ENCODE peak calls at places on chromosome 21, in seven cellular contexts. M is IMR-90, D is heart left ventricle, X is A549, N is H1, V is right lobe of liver, Q is body of pancreas. P is an unnamed sample.

GRCh38 chr21:16082038-16082816 is 352.4 kb downstream of the USP25 start:
- DNase-seq in Q (no peak), N (no peak), V (no peak), X (no peak), D (no peak), M (peak; percentile 22), P (no peak)

GRCh38 chr21:28793043-28793442 is 199.6 kb downstream of the LTN1 start:
- DNase-seq in N (no peak), Q (no peak), D (no peak), V (no peak), X (no peak), M (peak; percentile 73), P (no peak)

GRCh38 chr21:43866659-43867331 is 1.8 kb downstream of the AGPAT3 start:
- DNase-seq in X (no peak), M (no peak), D (no peak), N (peak; percentile 52), V (peak; percentile 85), Q (peak; percentile 50), P (no peak)

GRCh38 chr21:15617968-15618367 is 111.8 kb upstream of the USP25 start:
- DNase-seq in M (peak; percentile 21), X (no peak), Q (no peak), N (no peak), D (no peak), V (no peak), P (peak; percentile 16)

GRCh38 chr21:43034826-43035225 is 40.8 kb downstream of the CBS start:
- DNase-seq in N (no peak), Q (no peak), X (no peak), D (no peak), M (no peak), V (no peak), P (no peak)

GRCh38 chr21:26199471-26199870 is 28.9 kb upstream of the APP start:
- DNase-seq in X (no peak), N (no peak), D (no peak), M (peak; percentile 82), V (no peak), Q (no peak), P (no peak)

GRCh38 chr21:42671778-42672593 is 18.6 kb downstream of the PDE9A start:
- DNase-seq in V (no peak), M (no peak), Q (no peak), D (no peak), N (no peak), X (no peak), P (no peak)

GRCh38 chr21:17610862-17611261 is 1.8 kb downstream of the BTG3 start:
- DNase-seq in M (peak; percentile 11), N (no peak), D (no peak), Q (peak; percentile 18), X (no peak), V (no peak), P (no peak)

GRCh38 chr21:20249401-20249800 is 748.8 kb upstream of the NCAM2 start:
- DNase-seq in N (no peak), V (no peak), X (no peak), M (no peak), D (no peak), Q (no peak), P (no peak)

GRCh38 chr21:26939532-26940181 is 27.2 kb downstream of the ADAMTS5 start:
- DNase-seq in M (peak; percentile 65), X (no peak), D (no peak), V (no peak), Q (no peak), N (no peak), P (no peak)

GRCh38 chr21:29228306-29228705 is 70.4 kb upstream of the BACH1 start:
- DNase-seq in Q (no peak), X (no peak), D (no peak), N (no peak), V (no peak), M (no peak), P (no peak)

GRCh38 chr21:22224261-22224660 is 1226.1 kb downstream of the NCAM2 start:
- DNase-seq in M (no peak), N (no peak), X (no peak), Q (no peak), V (no peak), D (no peak), P (no peak)

GRCh38 chr21:28393279-28393678 is 599.4 kb downstream of the LTN1 start:
- DNase-seq in Q (peak; percentile 74), N (no peak), D (no peak), M (peak; percentile 21), V (no peak), X (no peak), P (no peak)

GRCh38 chr21:14942801-14943490 is 121.9 kb downstream of the NRIP1 start:
- DNase-seq in M (peak; percentile 69), X (no peak), D (no peak), V (no peak), Q (no peak), N (no peak), P (no peak)

GRCh38 chr21:30372139-30372770 is at the start of gene KRTAP13-2:
- DNase-seq in D (no peak), V (no peak), M (no peak), Q (no peak), X (no peak), N (no peak), P (no peak)

GRCh38 chr21:15730484-15731242 is 881 bp downstream of the USP25 start:
- DNase-seq in V (peak; percentile 74), X (no peak), M (no peak), D (no peak), N (no peak), Q (no peak), P (no peak)

GRCh38 chr21:27422435-27422834 is 455.5 kb upstream of the ADAMTS5 start:
- DNase-seq in X (no peak), Q (no peak), V (no peak), N (no peak), M (peak; percentile 60), D (no peak), P (no peak)

GRCh38 chr21:15210235-15210678 is 145.5 kb upstream of the NRIP1 start:
- DNase-seq in Q (no peak), X (peak; percentile 55), N (no peak), V (peak; percentile 95), D (peak; percentile 14), M (no peak), P (peak; percentile 45)

GRCh38 chr21:29164330-29164942 is 34.0 kb downstream of the MAP3K7CL start:
- DNase-seq in M (peak; percentile 91), N (no peak), Q (no peak), D (no peak), X (peak; percentile 15), V (no peak), P (no peak)

GRCh38 chr21:15421521-15421920 is 308.3 kb upstream of the USP25 start:
- DNase-seq in V (no peak), Q (no peak), N (no peak), D (no peak), X (no peak), M (no peak), P (no peak)

GRCh38 chr21:26100573-26100972 is 70.0 kb downstream of the APP start:
- DNase-seq in Q (no peak), M (no peak), N (no peak), D (no peak), V (no peak), X (no peak), P (no peak)

GRCh38 chr21:27761623-27762022 is 794.7 kb upstream of the ADAMTS5 start:
- DNase-seq in M (no peak), V (no peak), N (no peak), Q (no peak), D (no peak), X (no peak), P (no peak)

GRCh38 chr21:26587621-26588260 is 14.7 kb upstream of the CYYR1 start:
- DNase-seq in M (peak; percentile 44), D (no peak), V (no peak), X (peak; percentile 31), Q (no peak), N (no peak), P (no peak)

GRCh38 chr21:39640754-39641153 is 28.0 kb downstream of the B3GALT5 start:
- DNase-seq in X (no peak), V (no peak), Q (no peak), D (no peak), N (no peak), M (no peak), P (no peak)

GRCh38 chr21:30340714-30341573 is 3.5 kb upstream of the KRTAP27-1 start:
- DNase-seq in Q (peak; percentile 63), M (peak; percentile 10), D (no peak), N (peak; percentile 63), V (no peak), X (peak; percentile 0), P (peak; percentile 13)

GRCh38 chr21:19224090-19224489 is 820.5 kb upstream of the TMPRSS15 start:
- DNase-seq in D (no peak), M (no peak), Q (no peak), N (no peak), V (no peak), X (no peak), P (no peak)

GRCh38 chr21:34073032-34073748 is at the start of the genes MRPS6 and SLC5A3:
- DNase-seq in Q (peak; percentile 89), V (peak; percentile 89), D (peak; percentile 86), N (peak; percentile 91), X (peak; percentile 13), M (peak; percentile 81), P (peak; percentile 94)
- TF ChIP-seq POLR2A in Q (peak; percentile 89), V (peak; percentile 93), D (no peak), N (peak; percentile 90), X (peak; percentile 97), M (peak; percentile 89), P (peak; percentile 99)

GRCh38 chr21:41459884-41460534 is 34.0 kb downstream of the MX1 start:
- DNase-seq in Q (no peak), X (no peak), M (no peak), D (no peak), V (no peak), N (no peak), P (no peak)
- TF ChIP-seq POLR2A in Q (no peak), X (no peak), M (no peak), D (no peak), V (no peak), N (no peak), P (no peak)

GRCh38 chr21:45319461-45320211 is 31.9 kb upstream of the POFUT2 start:
- DNase-seq in Q (peak; percentile 13), M (peak; percentile 77), N (no peak), D (peak; percentile 85), X (no peak), V (peak; percentile 63), P (peak; percentile 93)
- TF ChIP-seq POLR2A in Q (no peak), M (no peak), N (no peak), D (no peak), X (no peak), V (no peak), P (peak; percentile 96)

GRCh38 chr21:38355353-38355752 is 98.6 kb downstream of the KCNJ15 start:
- DNase-seq in X (no peak), N (no peak), D (no peak), M (no peak), Q (no peak), V (no peak), P (no peak)

GRCh38 chr21:38358666-38359065 is 101.9 kb downstream of the KCNJ15 start:
- DNase-seq in D (no peak), V (no peak), M (no peak), N (no peak), Q (no peak), X (no peak), P (no peak)

GRCh38 chr21:38355992-38356781 is 99.4 kb downstream of the KCNJ15 start:
- DNase-seq in M (peak; percentile 61), Q (peak; percentile 83), X (peak; percentile 58), N (peak; percentile 93), D (peak; percentile 77), V (peak; percentile 85), P (peak; percentile 88)

GRCh38 chr21:38358098-38358497 is 101.3 kb downstream of the KCNJ15 start:
- DNase-seq in D (no peak), N (no peak), Q (no peak), X (no peak), V (no peak), M (no peak), P (no peak)

GRCh38 chr21:38356898-38357297 is 100.1 kb downstream of the KCNJ15 start:
- DNase-seq in D (no peak), M (no peak), Q (no peak), V (no peak), X (no peak), N (peak; percentile 47), P (no peak)
- TF ChIP-seq POLR2A in D (no peak), M (no peak), Q (no peak), V (no peak), X (no peak), N (no peak), P (no peak)

P was measured in H54.